ENCODE peak calls at places on chromosomes 13 and 19, in six cellular contexts. F is gastrocnemius medialis; G is central memory CD4-positive, alpha-beta T cell; L is heart left ventricle; C is stimulated activated CD4-positive, alpha-beta T cell treated with anti-CD3 and anti-CD28 coated beads, Interleukin-4, amount 100 ng/mL, for 1 hour; W is RWPE1. I is an unnamed sample.

GRCh38 chr13:46717275-46717674 is 79.7 kb downstream of the ESD start:
- DNase-seq in F (no peak), G (no peak), L (no peak), C (no peak), W (no peak), I (no peak)

GRCh38 chr19:3670796-3671679 is 29.2 kb downstream of the PIP5K1C start:
- DNase-seq in F (peak), G (no peak), L (peak), C (peak), W (no peak), I (no peak)

GRCh38 chr13:45297456-45298205 is 43.4 kb downstream of the TPT1 start:
- DNase-seq in F (peak), G (peak), L (no peak), C (no peak), W (no peak), I (no peak)

GRCh38 chr19:2249010-2249866 is at the start of gene AMH:
- DNase-seq in F (no peak), G (no peak), L (no peak), C (no peak), W (no peak), I (no peak)

GRCh38 chr19:8610928-8611284 is 391 bp upstream of the ADAMTS10 start:
- DNase-seq in F (no peak), G (no peak), L (no peak), C (no peak), W (no peak), I (no peak)

GRCh38 chr19:23699521-23699860 is 12.5 kb upstream of the ZNF675 start:
- DNase-seq in F (no peak), G (no peak), L (no peak), C (no peak), W (peak), I (no peak)

GRCh38 chr19:1975081-1975480 is 34.1 kb downstream of the CSNK1G2 start:
- DNase-seq in F (no peak), G (no peak), L (no peak), C (no peak), W (no peak), I (no peak)

GRCh38 chr13:32212420-32212819 is 102.7 kb downstream of the ZAR1L start:
- DNase-seq in F (no peak), G (no peak), L (no peak), C (no peak), W (no peak), I (no peak)

GRCh38 chr13:26050568-26051230 is 1.1 kb downstream of the SHISA2 start:
- DNase-seq in F (peak), G (no peak), L (peak), C (peak), W (no peak), I (no peak)

GRCh38 chr19:40702337-40703012 is 12.0 kb upstream of the NUMBL start:
- DNase-seq in F (no peak), G (no peak), L (peak), C (no peak), W (no peak), I (peak)

GRCh38 chr19:38766276-38767047 is 6.9 kb downstream of the LGALS7 start:
- DNase-seq in F (no peak), G (no peak), L (no peak), C (no peak), W (no peak), I (no peak)

GRCh38 chr19:48636859-48637448 is at the start of gene DBP:
- DNase-seq in F (no peak), G (no peak), L (peak), C (no peak), W (no peak), I (peak)

GRCh38 chr13:99577934-99578917 is 77.0 kb downstream of the TM9SF2 start:
- DNase-seq in F (no peak), G (no peak), L (no peak), C (no peak), W (no peak), I (peak)

I was measured in OCI-M1.